ENCODE peak calls at places on chromosomes 3 and 15, in seven cellular contexts. One of them, this sample, is unnamed.

GRCh38 chr3:129003578-129004112 is 2.5 kb downstream of the EFCC1 start:
- DNase-seq in NCI-H1694 treated with DMSO at 0.1 percent for 48 hours: peak
- DNase-seq in HTR-8/SVneo: no peak
- DNase-seq in CD8-positive, alpha-beta T cell: peak
- DNase-seq in HFF-Myc: no peak
- DNase-seq in HuH-7.5: peak
- DNase-seq in BE2C: peak
- DNase-seq in this sample: no peak

GRCh38 chr15:68383161-68384074 is 48.5 kb downstream of the ITGA11 start:
- DNase-seq in HTR-8/SVneo: peak
- DNase-seq in NCI-H1694 treated with DMSO at 0.1 percent for 48 hours: peak
- DNase-seq in HuH-7.5: peak
- DNase-seq in BE2C: peak
- DNase-seq in HFF-Myc: peak
- DNase-seq in CD8-positive, alpha-beta T cell: peak
- DNase-seq in this sample: no peak

GRCh38 chr15:65512189-65512588 is 5.3 kb downstream of the DPP8 start:
- DNase-seq in HTR-8/SVneo: no peak
- DNase-seq in HFF-Myc: no peak
- DNase-seq in BE2C: no peak
- DNase-seq in NCI-H1694 treated with DMSO at 0.1 percent for 48 hours: no peak
- DNase-seq in HuH-7.5: no peak
- DNase-seq in CD8-positive, alpha-beta T cell: no peak
- DNase-seq in this sample: no peak

GRCh38 chr3:131917006-131917405 is 117.8 kb downstream of the CPNE4 start:
- DNase-seq in HFF-Myc: no peak
- DNase-seq in HTR-8/SVneo: no peak
- DNase-seq in NCI-H1694 treated with DMSO at 0.1 percent for 48 hours: no peak
- DNase-seq in CD8-positive, alpha-beta T cell: no peak
- DNase-seq in BE2C: no peak
- DNase-seq in HuH-7.5: no peak
- DNase-seq in this sample: no peak

GRCh38 chr3:37068031-37068430 is 74.7 kb downstream of the MLH1 start:
- DNase-seq in HTR-8/SVneo: no peak
- DNase-seq in HFF-Myc: no peak
- DNase-seq in BE2C: no peak
- DNase-seq in NCI-H1694 treated with DMSO at 0.1 percent for 48 hours: no peak
- DNase-seq in HuH-7.5: no peak
- DNase-seq in CD8-positive, alpha-beta T cell: no peak
- DNase-seq in this sample: no peak

GRCh38 chr15:70231484-70231883 is 133.8 kb upstream of the TLE3 start:
- DNase-seq in HFF-Myc: no peak
- DNase-seq in HuH-7.5: no peak
- DNase-seq in HTR-8/SVneo: no peak
- DNase-seq in BE2C: no peak
- DNase-seq in CD8-positive, alpha-beta T cell: no peak
- DNase-seq in NCI-H1694 treated with DMSO at 0.1 percent for 48 hours: no peak
- DNase-seq in this sample: no peak

GRCh38 chr3:159788291-159788690 is 200.3 kb upstream of the IL12A start:
- DNase-seq in CD8-positive, alpha-beta T cell: no peak
- DNase-seq in NCI-H1694 treated with DMSO at 0.1 percent for 48 hours: no peak
- DNase-seq in HuH-7.5: no peak
- DNase-seq in HTR-8/SVneo: no peak
- DNase-seq in BE2C: no peak
- DNase-seq in HFF-Myc: no peak
- DNase-seq in this sample: no peak

GRCh38 chr3:153232737-153233330 is 70.8 kb downstream of the RAP2B start:
- DNase-seq in CD8-positive, alpha-beta T cell: no peak
- DNase-seq in NCI-H1694 treated with DMSO at 0.1 percent for 48 hours: no peak
- DNase-seq in HFF-Myc: no peak
- DNase-seq in HTR-8/SVneo: peak
- DNase-seq in BE2C: no peak
- DNase-seq in HuH-7.5: no peak
- DNase-seq in this sample: no peak

GRCh38 chr3:179861292-179861691 is 175.4 kb downstream of the PEX5L start:
- DNase-seq in BE2C: no peak
- DNase-seq in HuH-7.5: no peak
- DNase-seq in HTR-8/SVneo: no peak
- DNase-seq in HFF-Myc: no peak
- DNase-seq in CD8-positive, alpha-beta T cell: no peak
- DNase-seq in NCI-H1694 treated with DMSO at 0.1 percent for 48 hours: no peak
- DNase-seq in this sample: no peak

GRCh38 chr3:197499427-197499826 is 56.3 kb downstream of the BDH1 start:
- DNase-seq in BE2C: no peak
- DNase-seq in CD8-positive, alpha-beta T cell: no peak
- DNase-seq in HFF-Myc: no peak
- DNase-seq in NCI-H1694 treated with DMSO at 0.1 percent for 48 hours: no peak
- DNase-seq in HTR-8/SVneo: no peak
- DNase-seq in HuH-7.5: no peak
- DNase-seq in this sample: no peak

GRCh38 chr3:177694951-177695350 is 497.7 kb upstream of the TBL1XR1 start:
- DNase-seq in HFF-Myc: no peak
- DNase-seq in HTR-8/SVneo: no peak
- DNase-seq in BE2C: no peak
- DNase-seq in CD8-positive, alpha-beta T cell: no peak
- DNase-seq in HuH-7.5: no peak
- DNase-seq in NCI-H1694 treated with DMSO at 0.1 percent for 48 hours: no peak
- DNase-seq in this sample: no peak

GRCh38 chr3:8610961-8611360 is 33.6 kb downstream of the SSUH2 start:
- DNase-seq in BE2C: no peak
- DNase-seq in HFF-Myc: no peak
- DNase-seq in HuH-7.5: no peak
- DNase-seq in CD8-positive, alpha-beta T cell: no peak
- DNase-seq in NCI-H1694 treated with DMSO at 0.1 percent for 48 hours: no peak
- DNase-seq in HTR-8/SVneo: no peak
- DNase-seq in this sample: no peak

GRCh38 chr3:30426319-30426993 is 179.9 kb upstream of the TGFBR2 start:
- DNase-seq in HFF-Myc: no peak
- DNase-seq in HTR-8/SVneo: no peak
- DNase-seq in BE2C: no peak
- DNase-seq in CD8-positive, alpha-beta T cell: no peak
- DNase-seq in NCI-H1694 treated with DMSO at 0.1 percent for 48 hours: no peak
- DNase-seq in HuH-7.5: no peak
- DNase-seq in this sample: no peak

GRCh38 chr15:77533530-77533929 is 99.2 kb downstream of the LINGO1 start:
- DNase-seq in BE2C: no peak
- DNase-seq in HuH-7.5: no peak
- DNase-seq in HFF-Myc: no peak
- DNase-seq in CD8-positive, alpha-beta T cell: no peak
- DNase-seq in NCI-H1694 treated with DMSO at 0.1 percent for 48 hours: no peak
- DNase-seq in HTR-8/SVneo: no peak
- DNase-seq in this sample: no peak

GRCh38 chr3:151216641-151217040 is 13.6 kb upstream of the GPR171 start:
- DNase-seq in HFF-Myc: no peak
- DNase-seq in HuH-7.5: no peak
- DNase-seq in CD8-positive, alpha-beta T cell: no peak
- DNase-seq in NCI-H1694 treated with DMSO at 0.1 percent for 48 hours: no peak
- DNase-seq in BE2C: peak
- DNase-seq in HTR-8/SVneo: no peak
- DNase-seq in this sample: no peak

GRCh38 chr3:3806856-3807255 is 7.6 kb downstream of the LRRN1 start:
- DNase-seq in NCI-H1694 treated with DMSO at 0.1 percent for 48 hours: no peak
- DNase-seq in BE2C: no peak
- DNase-seq in HuH-7.5: no peak
- DNase-seq in HTR-8/SVneo: no peak
- DNase-seq in CD8-positive, alpha-beta T cell: no peak
- DNase-seq in HFF-Myc: no peak
- DNase-seq in this sample: no peak

GRCh38 chr15:28945626-28946215 is 59.9 kb downstream of the APBA2 start:
- DNase-seq in BE2C: no peak
- DNase-seq in HFF-Myc: no peak
- DNase-seq in HuH-7.5: no peak
- DNase-seq in NCI-H1694 treated with DMSO at 0.1 percent for 48 hours: no peak
- DNase-seq in HTR-8/SVneo: no peak
- DNase-seq in CD8-positive, alpha-beta T cell: no peak
- DNase-seq in this sample: no peak

GRCh38 chr15:63288778-63289378 is 11.5 kb downstream of the APH1B start:
- DNase-seq in HTR-8/SVneo: peak
- DNase-seq in BE2C: no peak
- DNase-seq in CD8-positive, alpha-beta T cell: no peak
- DNase-seq in HFF-Myc: no peak
- DNase-seq in NCI-H1694 treated with DMSO at 0.1 percent for 48 hours: peak
- DNase-seq in HuH-7.5: peak
- DNase-seq in this sample: no peak

GRCh38 chr3:123385981-123386380 is 62.9 kb downstream of the ADCY5 start:
- DNase-seq in NCI-H1694 treated with DMSO at 0.1 percent for 48 hours: no peak
- DNase-seq in HTR-8/SVneo: peak
- DNase-seq in HFF-Myc: no peak
- DNase-seq in HuH-7.5: no peak
- DNase-seq in CD8-positive, alpha-beta T cell: no peak
- DNase-seq in BE2C: no peak
- DNase-seq in this sample: no peak

GRCh38 chr3:112010631-112011030 is 11.9 kb downstream of the TAGLN3 start:
- DNase-seq in HFF-Myc: no peak
- DNase-seq in HTR-8/SVneo: no peak
- DNase-seq in CD8-positive, alpha-beta T cell: no peak
- DNase-seq in BE2C: no peak
- DNase-seq in HuH-7.5: no peak
- DNase-seq in NCI-H1694 treated with DMSO at 0.1 percent for 48 hours: peak
- DNase-seq in this sample: no peak

GRCh38 chr3:197356275-197356674 is 57.9 kb upstream of the DLG1 start:
- DNase-seq in CD8-positive, alpha-beta T cell: no peak
- DNase-seq in HFF-Myc: no peak
- DNase-seq in NCI-H1694 treated with DMSO at 0.1 percent for 48 hours: no peak
- DNase-seq in HuH-7.5: no peak
- DNase-seq in BE2C: no peak
- DNase-seq in HTR-8/SVneo: no peak
- DNase-seq in this sample: no peak

GRCh38 chr3:70849911-70850699 is 537.7 kb upstream of the MDFIC2 start:
- DNase-seq in HFF-Myc: peak
- DNase-seq in NCI-H1694 treated with DMSO at 0.1 percent for 48 hours: no peak
- DNase-seq in BE2C: no peak
- DNase-seq in HTR-8/SVneo: peak
- DNase-seq in CD8-positive, alpha-beta T cell: no peak
- DNase-seq in HuH-7.5: no peak
- DNase-seq in this sample: peak

GRCh38 chr3:119408243-119408950 is 55.0 kb downstream of the TMEM39A start:
- DNase-seq in HuH-7.5: no peak
- DNase-seq in HFF-Myc: no peak
- DNase-seq in HTR-8/SVneo: no peak
- DNase-seq in CD8-positive, alpha-beta T cell: no peak
- DNase-seq in NCI-H1694 treated with DMSO at 0.1 percent for 48 hours: no peak
- DNase-seq in BE2C: no peak
- DNase-seq in this sample: no peak

GRCh38 chr15:41977757-41978369 is 5.5 kb upstream of the EHD4 start:
- DNase-seq in NCI-H1694 treated with DMSO at 0.1 percent for 48 hours: no peak
- DNase-seq in BE2C: no peak
- DNase-seq in CD8-positive, alpha-beta T cell: no peak
- DNase-seq in HTR-8/SVneo: no peak
- DNase-seq in HuH-7.5: no peak
- DNase-seq in HFF-Myc: no peak
- DNase-seq in this sample: no peak

GRCh38 chr15:97115764-97116075 is 785.2 kb downstream of the NR2F2 start:
- DNase-seq in HFF-Myc: no peak
- DNase-seq in CD8-positive, alpha-beta T cell: no peak
- DNase-seq in HTR-8/SVneo: no peak
- DNase-seq in BE2C: no peak
- DNase-seq in HuH-7.5: no peak
- DNase-seq in NCI-H1694 treated with DMSO at 0.1 percent for 48 hours: no peak
- DNase-seq in this sample: no peak

GRCh38 chr15:34126522-34126921 is 24.6 kb downstream of the PGBD4 start:
- DNase-seq in NCI-H1694 treated with DMSO at 0.1 percent for 48 hours: no peak
- DNase-seq in CD8-positive, alpha-beta T cell: no peak
- DNase-seq in HTR-8/SVneo: no peak
- DNase-seq in HFF-Myc: no peak
- DNase-seq in BE2C: no peak
- DNase-seq in HuH-7.5: no peak
- DNase-seq in this sample: no peak

GRCh38 chr3:188527389-188527788 is 373.4 kb downstream of the LPP start:
- DNase-seq in BE2C: no peak
- DNase-seq in NCI-H1694 treated with DMSO at 0.1 percent for 48 hours: no peak
- DNase-seq in HuH-7.5: no peak
- DNase-seq in HTR-8/SVneo: no peak
- DNase-seq in HFF-Myc: no peak
- DNase-seq in CD8-positive, alpha-beta T cell: no peak
- DNase-seq in this sample: no peak

GRCh38 chr15:58438956-58439355 is 7.2 kb downstream of the LIPC start:
- DNase-seq in BE2C: peak
- DNase-seq in NCI-H1694 treated with DMSO at 0.1 percent for 48 hours: peak
- DNase-seq in HTR-8/SVneo: peak
- DNase-seq in HuH-7.5: no peak
- DNase-seq in CD8-positive, alpha-beta T cell: no peak
- DNase-seq in HFF-Myc: no peak
- DNase-seq in this sample: peak

GRCh38 chr3:153165211-153165815 is 3.3 kb downstream of the RAP2B start:
- DNase-seq in HTR-8/SVneo: no peak
- DNase-seq in CD8-positive, alpha-beta T cell: no peak
- DNase-seq in BE2C: no peak
- DNase-seq in HFF-Myc: no peak
- DNase-seq in NCI-H1694 treated with DMSO at 0.1 percent for 48 hours: no peak
- DNase-seq in HuH-7.5: no peak
- DNase-seq in this sample: no peak

GRCh38 chr3:123960791-123961507 is at the start of gene CCDC14:
- DNase-seq in CD8-positive, alpha-beta T cell: peak
- DNase-seq in HuH-7.5: peak
- DNase-seq in HTR-8/SVneo: peak
- DNase-seq in NCI-H1694 treated with DMSO at 0.1 percent for 48 hours: peak
- DNase-seq in BE2C: peak
- DNase-seq in HFF-Myc: peak
- DNase-seq in this sample: peak

GRCh38 chr15:70523192-70523591 is 240.2 kb downstream of the UACA start:
- DNase-seq in NCI-H1694 treated with DMSO at 0.1 percent for 48 hours: no peak
- DNase-seq in BE2C: no peak
- DNase-seq in HTR-8/SVneo: no peak
- DNase-seq in HuH-7.5: no peak
- DNase-seq in HFF-Myc: no peak
- DNase-seq in CD8-positive, alpha-beta T cell: no peak
- DNase-seq in this sample: no peak

GRCh38 chr3:161137260-161137659 is 32.1 kb upstream of the B3GALNT1 start:
- DNase-seq in BE2C: no peak
- DNase-seq in HTR-8/SVneo: no peak
- DNase-seq in HFF-Myc: no peak
- DNase-seq in NCI-H1694 treated with DMSO at 0.1 percent for 48 hours: no peak
- DNase-seq in CD8-positive, alpha-beta T cell: no peak
- DNase-seq in HuH-7.5: no peak
- DNase-seq in this sample: no peak

GRCh38 chr3:22685598-22685997 is 517.5 kb upstream of the UBE2E2 start:
- DNase-seq in BE2C: no peak
- DNase-seq in CD8-positive, alpha-beta T cell: no peak
- DNase-seq in NCI-H1694 treated with DMSO at 0.1 percent for 48 hours: no peak
- DNase-seq in HTR-8/SVneo: no peak
- DNase-seq in HFF-Myc: no peak
- DNase-seq in HuH-7.5: no peak
- DNase-seq in this sample: no peak

GRCh38 chr3:70120360-70120966 is 120.9 kb downstream of the SAMMSON start:
- DNase-seq in HTR-8/SVneo: peak
- DNase-seq in BE2C: peak
- DNase-seq in HFF-Myc: peak
- DNase-seq in HuH-7.5: peak
- DNase-seq in CD8-positive, alpha-beta T cell: peak
- DNase-seq in NCI-H1694 treated with DMSO at 0.1 percent for 48 hours: peak
- DNase-seq in this sample: peak

GRCh38 chr15:66148187-66148586 is 105.4 kb downstream of the MEGF11 start:
- DNase-seq in BE2C: no peak
- DNase-seq in HuH-7.5: no peak
- DNase-seq in HTR-8/SVneo: no peak
- DNase-seq in CD8-positive, alpha-beta T cell: no peak
- DNase-seq in NCI-H1694 treated with DMSO at 0.1 percent for 48 hours: no peak
- DNase-seq in HFF-Myc: no peak
- DNase-seq in this sample: no peak

GRCh38 chr15:59885832-59886231 is 118.3 kb upstream of the FOXB1 start:
- DNase-seq in HuH-7.5: no peak
- DNase-seq in BE2C: peak
- DNase-seq in HTR-8/SVneo: peak
- DNase-seq in NCI-H1694 treated with DMSO at 0.1 percent for 48 hours: peak
- DNase-seq in HFF-Myc: peak
- DNase-seq in CD8-positive, alpha-beta T cell: no peak
- DNase-seq in this sample: no peak

GRCh38 chr3:54374214-54374855 is 252.0 kb downstream of the CACNA2D3 start:
- DNase-seq in HuH-7.5: peak
- DNase-seq in HFF-Myc: no peak
- DNase-seq in HTR-8/SVneo: no peak
- DNase-seq in NCI-H1694 treated with DMSO at 0.1 percent for 48 hours: peak
- DNase-seq in CD8-positive, alpha-beta T cell: no peak
- DNase-seq in BE2C: peak
- DNase-seq in this sample: no peak

GRCh38 chr3:72887378-72887722 is 496 bp upstream of the GXYLT2 start:
- DNase-seq in BE2C: no peak
- DNase-seq in NCI-H1694 treated with DMSO at 0.1 percent for 48 hours: no peak
- DNase-seq in CD8-positive, alpha-beta T cell: no peak
- DNase-seq in HuH-7.5: no peak
- DNase-seq in HTR-8/SVneo: no peak
- DNase-seq in HFF-Myc: no peak
- DNase-seq in this sample: no peak